ENCODE peak calls at places on chromosomes 4 and X, in seven cellular contexts. B, J, R, K, N, F and T are unnamed samples.

GRCh38 chr4:55318135-55318534 is 27.9 kb upstream of the SRD5A3 start:
- DNase-seq in R (no peak), N (no peak), F (peak), J (no peak), K (no peak), B (no peak), T (no peak)

GRCh38 chr4:102438873-102439614 is 62.1 kb upstream of the NFKB1 start:
- DNase-seq in J (peak), K (no peak), B (no peak), R (no peak), F (peak), N (no peak), T (no peak)

GRCh38 chr4:13921805-13922204 is 294.3 kb upstream of the BOD1L1 start:
- DNase-seq in N (no peak), B (no peak), J (no peak), K (no peak), F (peak), R (no peak), T (no peak)

GRCh38 chr4:118842055-118842454 is 6.1 kb upstream of the SEC24D start:
- DNase-seq in B (no peak), N (no peak), R (no peak), J (peak), K (no peak), F (peak), T (no peak)

GRCh38 chr4:174120446-174121142 is 162.9 kb downstream of the FBXO8 start:
- DNase-seq in F (peak), B (no peak), R (no peak), N (no peak), J (peak), K (no peak), T (no peak)

GRCh38 chr4:129342820-129343219 is 246.9 kb downstream of the C4orf33 start:
- DNase-seq in R (no peak), F (peak), J (peak), N (no peak), K (no peak), B (no peak), T (no peak)

GRCh38 chr4:7679431-7679830 is 244.7 kb upstream of the PSAPL1 start:
- DNase-seq in F (no peak), B (no peak), R (no peak), N (no peak), K (no peak), J (no peak), T (no peak)

GRCh38 chrX:38055170-38055847 is 49.0 kb downstream of the SYTL5 start:
- DNase-seq in N (no peak), B (no peak), K (no peak), R (no peak), J (no peak), F (peak), T (no peak)

GRCh38 chrX:131617182-131617581 is 73.3 kb downstream of the OR13H1 start:
- DNase-seq in R (no peak), K (no peak), J (peak), F (peak), B (no peak), N (no peak), T (no peak)

GRCh38 chr4:9924750-9925149 is 96.5 kb downstream of the SLC2A9 start:
- DNase-seq in R (no peak), K (no peak), F (peak), B (no peak), J (peak), N (no peak), T (no peak)

GRCh38 chr4:111066887-111067286 is 444.0 kb upstream of the PITX2 start:
- DNase-seq in B (no peak), J (no peak), F (peak), K (no peak), R (no peak), N (no peak), T (no peak)

GRCh38 chr4:108072300-108072699 is 82.6 kb downstream of the HADH start:
- DNase-seq in R (no peak), K (no peak), N (no peak), F (no peak), J (no peak), B (peak), T (peak)

GRCh38 chr4:86117781-86118302 is 242.0 kb downstream of the MAPK10 start:
- DNase-seq in N (no peak), F (peak), J (peak), B (no peak), K (no peak), R (no peak), T (no peak)

GRCh38 chrX:630922-631496 is 418 bp downstream of the SHOX start:
- DNase-seq in F (no peak), J (no peak), N (no peak), K (no peak), R (no peak), B (no peak), T (no peak)

GRCh38 chrX:27565992-27566391 is 24.2 kb upstream of the DCAF8L2 start:
- DNase-seq in B (no peak), R (no peak), K (no peak), F (no peak), J (no peak), N (no peak), T (no peak)

GRCh38 chr4:155805016-155805415 is 46.2 kb downstream of the GUCY1B1 start:
- DNase-seq in N (no peak), B (no peak), K (no peak), R (no peak), J (no peak), F (no peak), T (no peak)

GRCh38 chr4:3346146-3346545 is 53.3 kb downstream of the RGS12 start:
- DNase-seq in J (peak), F (peak), R (no peak), B (no peak), N (no peak), K (no peak), T (no peak)

GRCh38 chrX:38358274-38358673 is 5.9 kb downstream of the OTC start:
- DNase-seq in R (no peak), B (no peak), F (no peak), K (no peak), J (no peak), N (no peak), T (no peak)

GRCh38 chr4:6271701-6272465 is 2.2 kb downstream of the WFS1 start:
- DNase-seq in J (no peak), K (no peak), N (no peak), F (peak), R (peak), B (no peak), T (no peak)

GRCh38 chrX:31656013-31656412 is 584.2 kb upstream of the FTHL17 start:
- DNase-seq in F (peak), B (no peak), R (no peak), J (no peak), K (no peak), N (no peak), T (no peak)

GRCh38 chr4:140047017-140047640 is 106.9 kb downstream of the MAML3 start:
- DNase-seq in K (no peak), F (no peak), R (no peak), N (no peak), B (no peak), J (no peak), T (no peak)

GRCh38 chr4:6548201-6548881 is 26.6 kb upstream of the MAN2B2 start:
- DNase-seq in J (no peak), B (no peak), N (no peak), R (no peak), K (no peak), F (peak), T (no peak)

GRCh38 chr4:84573738-84574720 is 8.9 kb upstream of the CDS1 start:
- DNase-seq in F (no peak), J (no peak), B (no peak), R (no peak), N (no peak), K (no peak), T (no peak)

GRCh38 chrX:144327515-144327914 is 443.6 kb downstream of the UBE2NL start:
- DNase-seq in N (no peak), K (no peak), F (peak), B (no peak), J (peak), R (no peak), T (no peak)

GRCh38 chr4:110361921-110362320 is 114.0 kb upstream of the ENPEP start:
- DNase-seq in R (no peak), F (peak), B (no peak), K (no peak), J (no peak), N (no peak), T (no peak)

GRCh38 chr4:169045862-169046584 is 36.0 kb upstream of the CBR4 start:
- DNase-seq in R (no peak), K (no peak), N (no peak), J (no peak), B (no peak), F (no peak), T (no peak)

GRCh38 chr4:30295652-30296051 is 424.5 kb upstream of the PCDH7 start:
- DNase-seq in N (no peak), F (no peak), K (no peak), B (no peak), R (no peak), J (no peak), T (no peak)

GRCh38 chrX:63350979-63351616 is at the start of gene SPIN4:
- DNase-seq in R (peak), J (peak), N (peak), K (peak), F (peak), B (peak), T (peak)

GRCh38 chr4:110636231-110636676 is 13.4 kb upstream of the PITX2 start:
- DNase-seq in K (no peak), F (no peak), N (no peak), J (no peak), R (no peak), B (no peak), T (no peak)

GRCh38 chr4:87056884-87057283 is 122.1 kb downstream of the AFF1 start:
- DNase-seq in J (no peak), B (no peak), N (no peak), R (no peak), F (no peak), K (no peak), T (no peak)

GRCh38 chrX:24216827-24217226 is 67.3 kb downstream of the ZFX start:
- DNase-seq in J (no peak), N (no peak), F (no peak), B (no peak), K (no peak), R (no peak), T (no peak)